ENCODE peak calls at places on chromosomes 3 and 15, in seven cellular contexts. One of them, this sample, is unnamed.

GRCh38 chr3:17360991-17361390 is 381.4 kb downstream of the TBC1D5 start:
- DNase-seq in hepatocyte: no peak
- DNase-seq in activated naive CD4-positive, alpha-beta T cell treated with anti-CD3 and anti-CD28 coated beads for 36 hours: no peak
- DNase-seq in WERI-Rb-1: no peak
- DNase-seq in KBM-7: no peak
- DNase-seq in left ventricle myocardium superior: no peak
- DNase-seq in stimulated activated CD8-positive, alpha-beta memory T cell treated with anti-CD3 and anti-CD28 coated beads, Interleukin-4, amount 100 ng/mL, for 24 hours: no peak
- DNase-seq in this sample: no peak

GRCh38 chr3:16663852-16664712 is 58.9 kb upstream of the DAZL start:
- DNase-seq in WERI-Rb-1: no peak
- DNase-seq in activated naive CD4-positive, alpha-beta T cell treated with anti-CD3 and anti-CD28 coated beads for 36 hours: no peak
- DNase-seq in KBM-7: no peak
- DNase-seq in left ventricle myocardium superior: no peak
- DNase-seq in hepatocyte: no peak
- DNase-seq in stimulated activated CD8-positive, alpha-beta memory T cell treated with anti-CD3 and anti-CD28 coated beads, Interleukin-4, amount 100 ng/mL, for 24 hours: no peak
- DNase-seq in this sample: no peak

GRCh38 chr3:46713048-46713897 is 4.4 kb downstream of the PRSS50 start:
- DNase-seq in hepatocyte: no peak
- DNase-seq in activated naive CD4-positive, alpha-beta T cell treated with anti-CD3 and anti-CD28 coated beads for 36 hours: no peak
- DNase-seq in WERI-Rb-1: no peak
- DNase-seq in KBM-7: no peak
- DNase-seq in left ventricle myocardium superior: no peak
- DNase-seq in stimulated activated CD8-positive, alpha-beta memory T cell treated with anti-CD3 and anti-CD28 coated beads, Interleukin-4, amount 100 ng/mL, for 24 hours: no peak
- DNase-seq in this sample: peak; percentile 6

GRCh38 chr3:48034000-48034516 is 17.8 kb upstream of the MAP4 start:
- DNase-seq in KBM-7: peak; percentile 61
- DNase-seq in stimulated activated CD8-positive, alpha-beta memory T cell treated with anti-CD3 and anti-CD28 coated beads, Interleukin-4, amount 100 ng/mL, for 24 hours: no peak
- DNase-seq in WERI-Rb-1: no peak
- DNase-seq in hepatocyte: peak; percentile 8
- DNase-seq in left ventricle myocardium superior: no peak
- DNase-seq in activated naive CD4-positive, alpha-beta T cell treated with anti-CD3 and anti-CD28 coated beads for 36 hours: no peak
- DNase-seq in this sample: no peak

GRCh38 chr3:8727793-8728517 is 5.6 kb upstream of the CAV3 start:
- DNase-seq in left ventricle myocardium superior: no peak
- DNase-seq in stimulated activated CD8-positive, alpha-beta memory T cell treated with anti-CD3 and anti-CD28 coated beads, Interleukin-4, amount 100 ng/mL, for 24 hours: no peak
- DNase-seq in activated naive CD4-positive, alpha-beta T cell treated with anti-CD3 and anti-CD28 coated beads for 36 hours: no peak
- DNase-seq in KBM-7: no peak
- DNase-seq in WERI-Rb-1: no peak
- DNase-seq in hepatocyte: no peak
- DNase-seq in this sample: no peak

GRCh38 chr15:73968461-73968860 is 23.6 kb downstream of the STOML1 start:
- DNase-seq in left ventricle myocardium superior: no peak
- DNase-seq in hepatocyte: no peak
- DNase-seq in WERI-Rb-1: no peak
- DNase-seq in KBM-7: no peak
- DNase-seq in activated naive CD4-positive, alpha-beta T cell treated with anti-CD3 and anti-CD28 coated beads for 36 hours: no peak
- DNase-seq in stimulated activated CD8-positive, alpha-beta memory T cell treated with anti-CD3 and anti-CD28 coated beads, Interleukin-4, amount 100 ng/mL, for 24 hours: no peak
- DNase-seq in this sample: no peak

GRCh38 chr3:35498506-35499210 is 140.7 kb upstream of the ARPP21 start:
- DNase-seq in hepatocyte: peak; percentile 10
- DNase-seq in KBM-7: no peak
- DNase-seq in left ventricle myocardium superior: no peak
- DNase-seq in activated naive CD4-positive, alpha-beta T cell treated with anti-CD3 and anti-CD28 coated beads for 36 hours: no peak
- DNase-seq in WERI-Rb-1: no peak
- DNase-seq in stimulated activated CD8-positive, alpha-beta memory T cell treated with anti-CD3 and anti-CD28 coated beads, Interleukin-4, amount 100 ng/mL, for 24 hours: no peak
- DNase-seq in this sample: no peak

GRCh38 chr3:15983232-15983631 is 185.5 kb upstream of the ANKRD28 start:
- DNase-seq in KBM-7: no peak
- DNase-seq in stimulated activated CD8-positive, alpha-beta memory T cell treated with anti-CD3 and anti-CD28 coated beads, Interleukin-4, amount 100 ng/mL, for 24 hours: no peak
- DNase-seq in left ventricle myocardium superior: no peak
- DNase-seq in WERI-Rb-1: no peak
- DNase-seq in activated naive CD4-positive, alpha-beta T cell treated with anti-CD3 and anti-CD28 coated beads for 36 hours: no peak
- DNase-seq in hepatocyte: no peak
- DNase-seq in this sample: no peak

GRCh38 chr3:15318661-15319060 is 13.7 kb downstream of the SH3BP5 start:
- DNase-seq in WERI-Rb-1: no peak
- DNase-seq in stimulated activated CD8-positive, alpha-beta memory T cell treated with anti-CD3 and anti-CD28 coated beads, Interleukin-4, amount 100 ng/mL, for 24 hours: no peak
- DNase-seq in activated naive CD4-positive, alpha-beta T cell treated with anti-CD3 and anti-CD28 coated beads for 36 hours: no peak
- DNase-seq in KBM-7: no peak
- DNase-seq in hepatocyte: no peak
- DNase-seq in left ventricle myocardium superior: no peak
- DNase-seq in this sample: no peak

GRCh38 chr3:133038731-133039398 is 674 bp downstream of the TMEM108 start:
- DNase-seq in hepatocyte: peak; percentile 41
- DNase-seq in activated naive CD4-positive, alpha-beta T cell treated with anti-CD3 and anti-CD28 coated beads for 36 hours: no peak
- DNase-seq in KBM-7: no peak
- DNase-seq in left ventricle myocardium superior: peak; percentile 43
- DNase-seq in stimulated activated CD8-positive, alpha-beta memory T cell treated with anti-CD3 and anti-CD28 coated beads, Interleukin-4, amount 100 ng/mL, for 24 hours: no peak
- DNase-seq in WERI-Rb-1: peak; percentile 26
- DNase-seq in this sample: peak; percentile 9

GRCh38 chr3:30227571-30228301 is 378.7 kb upstream of the TGFBR2 start:
- DNase-seq in KBM-7: peak; percentile 94
- DNase-seq in WERI-Rb-1: no peak
- DNase-seq in activated naive CD4-positive, alpha-beta T cell treated with anti-CD3 and anti-CD28 coated beads for 36 hours: no peak
- DNase-seq in left ventricle myocardium superior: no peak
- DNase-seq in hepatocyte: no peak
- DNase-seq in stimulated activated CD8-positive, alpha-beta memory T cell treated with anti-CD3 and anti-CD28 coated beads, Interleukin-4, amount 100 ng/mL, for 24 hours: no peak
- DNase-seq in this sample: no peak

GRCh38 chr15:80614711-80615360 is 80.3 kb upstream of the ABHD17C start:
- DNase-seq in activated naive CD4-positive, alpha-beta T cell treated with anti-CD3 and anti-CD28 coated beads for 36 hours: no peak
- DNase-seq in stimulated activated CD8-positive, alpha-beta memory T cell treated with anti-CD3 and anti-CD28 coated beads, Interleukin-4, amount 100 ng/mL, for 24 hours: no peak
- DNase-seq in hepatocyte: no peak
- DNase-seq in left ventricle myocardium superior: no peak
- DNase-seq in KBM-7: no peak
- DNase-seq in WERI-Rb-1: no peak
- DNase-seq in this sample: no peak

GRCh38 chr15:70397816-70398215 is 300.1 kb upstream of the TLE3 start:
- DNase-seq in WERI-Rb-1: no peak
- DNase-seq in activated naive CD4-positive, alpha-beta T cell treated with anti-CD3 and anti-CD28 coated beads for 36 hours: no peak
- DNase-seq in hepatocyte: no peak
- DNase-seq in stimulated activated CD8-positive, alpha-beta memory T cell treated with anti-CD3 and anti-CD28 coated beads, Interleukin-4, amount 100 ng/mL, for 24 hours: no peak
- DNase-seq in KBM-7: no peak
- DNase-seq in left ventricle myocardium superior: no peak
- DNase-seq in this sample: no peak

GRCh38 chr3:187979543-187979942 is 174.4 kb upstream of the LPP start:
- DNase-seq in hepatocyte: no peak
- DNase-seq in WERI-Rb-1: no peak
- DNase-seq in KBM-7: no peak
- DNase-seq in left ventricle myocardium superior: no peak
- DNase-seq in activated naive CD4-positive, alpha-beta T cell treated with anti-CD3 and anti-CD28 coated beads for 36 hours: peak; percentile 54
- DNase-seq in stimulated activated CD8-positive, alpha-beta memory T cell treated with anti-CD3 and anti-CD28 coated beads, Interleukin-4, amount 100 ng/mL, for 24 hours: no peak
- DNase-seq in this sample: peak; percentile 32

GRCh38 chr15:64110945-64111678 is 15.3 kb downstream of the SNX1 start:
- DNase-seq in KBM-7: peak; percentile 32
- DNase-seq in WERI-Rb-1: no peak
- DNase-seq in stimulated activated CD8-positive, alpha-beta memory T cell treated with anti-CD3 and anti-CD28 coated beads, Interleukin-4, amount 100 ng/mL, for 24 hours: no peak
- DNase-seq in left ventricle myocardium superior: no peak
- DNase-seq in activated naive CD4-positive, alpha-beta T cell treated with anti-CD3 and anti-CD28 coated beads for 36 hours: no peak
- DNase-seq in hepatocyte: no peak
- DNase-seq in this sample: no peak

GRCh38 chr3:151584603-151585002 is 123.7 kb upstream of the IGSF10 start:
- DNase-seq in left ventricle myocardium superior: no peak
- DNase-seq in stimulated activated CD8-positive, alpha-beta memory T cell treated with anti-CD3 and anti-CD28 coated beads, Interleukin-4, amount 100 ng/mL, for 24 hours: no peak
- DNase-seq in KBM-7: peak; percentile 63
- DNase-seq in activated naive CD4-positive, alpha-beta T cell treated with anti-CD3 and anti-CD28 coated beads for 36 hours: no peak
- DNase-seq in WERI-Rb-1: no peak
- DNase-seq in hepatocyte: no peak
- DNase-seq in this sample: no peak

GRCh38 chr3:184333190-184333589 is 4.2 kb upstream of the FAM131A start:
- DNase-seq in activated naive CD4-positive, alpha-beta T cell treated with anti-CD3 and anti-CD28 coated beads for 36 hours: no peak
- DNase-seq in stimulated activated CD8-positive, alpha-beta memory T cell treated with anti-CD3 and anti-CD28 coated beads, Interleukin-4, amount 100 ng/mL, for 24 hours: no peak
- DNase-seq in WERI-Rb-1: no peak
- DNase-seq in KBM-7: no peak
- DNase-seq in hepatocyte: no peak
- DNase-seq in left ventricle myocardium superior: no peak
- DNase-seq in this sample: no peak

GRCh38 chr3:59820352-59820934 is 770.6 kb upstream of the CFAP20DC start:
- DNase-seq in KBM-7: no peak
- DNase-seq in stimulated activated CD8-positive, alpha-beta memory T cell treated with anti-CD3 and anti-CD28 coated beads, Interleukin-4, amount 100 ng/mL, for 24 hours: no peak
- DNase-seq in activated naive CD4-positive, alpha-beta T cell treated with anti-CD3 and anti-CD28 coated beads for 36 hours: no peak
- DNase-seq in WERI-Rb-1: no peak
- DNase-seq in hepatocyte: no peak
- DNase-seq in left ventricle myocardium superior: no peak
- DNase-seq in this sample: no peak

GRCh38 chr3:62950227-62950626 is 75.0 kb upstream of the CADPS start:
- DNase-seq in hepatocyte: no peak
- DNase-seq in stimulated activated CD8-positive, alpha-beta memory T cell treated with anti-CD3 and anti-CD28 coated beads, Interleukin-4, amount 100 ng/mL, for 24 hours: no peak
- DNase-seq in KBM-7: no peak
- DNase-seq in left ventricle myocardium superior: no peak
- DNase-seq in WERI-Rb-1: no peak
- DNase-seq in activated naive CD4-positive, alpha-beta T cell treated with anti-CD3 and anti-CD28 coated beads for 36 hours: no peak
- DNase-seq in this sample: no peak

GRCh38 chr3:157785071-157785826 is 282.0 kb upstream of the VEPH1 start:
- DNase-seq in hepatocyte: peak; percentile 54
- DNase-seq in activated naive CD4-positive, alpha-beta T cell treated with anti-CD3 and anti-CD28 coated beads for 36 hours: no peak
- DNase-seq in left ventricle myocardium superior: no peak
- DNase-seq in WERI-Rb-1: no peak
- DNase-seq in stimulated activated CD8-positive, alpha-beta memory T cell treated with anti-CD3 and anti-CD28 coated beads, Interleukin-4, amount 100 ng/mL, for 24 hours: no peak
- DNase-seq in KBM-7: no peak
- DNase-seq in this sample: no peak

GRCh38 chr3:193719735-193720134 is 126.7 kb downstream of the OPA1 start:
- DNase-seq in hepatocyte: no peak
- DNase-seq in stimulated activated CD8-positive, alpha-beta memory T cell treated with anti-CD3 and anti-CD28 coated beads, Interleukin-4, amount 100 ng/mL, for 24 hours: no peak
- DNase-seq in KBM-7: no peak
- DNase-seq in WERI-Rb-1: no peak
- DNase-seq in activated naive CD4-positive, alpha-beta T cell treated with anti-CD3 and anti-CD28 coated beads for 36 hours: no peak
- DNase-seq in left ventricle myocardium superior: no peak
- DNase-seq in this sample: no peak

GRCh38 chr3:1446531-1446930 is 353.7 kb downstream of the CNTN6 start:
- DNase-seq in hepatocyte: no peak
- DNase-seq in stimulated activated CD8-positive, alpha-beta memory T cell treated with anti-CD3 and anti-CD28 coated beads, Interleukin-4, amount 100 ng/mL, for 24 hours: no peak
- DNase-seq in activated naive CD4-positive, alpha-beta T cell treated with anti-CD3 and anti-CD28 coated beads for 36 hours: no peak
- DNase-seq in left ventricle myocardium superior: no peak
- DNase-seq in WERI-Rb-1: no peak
- DNase-seq in KBM-7: no peak
- DNase-seq in this sample: no peak

GRCh38 chr3:131350506-131350905 is 31.1 kb upstream of the NUDT16 start:
- DNase-seq in activated naive CD4-positive, alpha-beta T cell treated with anti-CD3 and anti-CD28 coated beads for 36 hours: no peak
- DNase-seq in WERI-Rb-1: no peak
- DNase-seq in hepatocyte: no peak
- DNase-seq in stimulated activated CD8-positive, alpha-beta memory T cell treated with anti-CD3 and anti-CD28 coated beads, Interleukin-4, amount 100 ng/mL, for 24 hours: no peak
- DNase-seq in KBM-7: no peak
- DNase-seq in left ventricle myocardium superior: no peak
- DNase-seq in this sample: no peak

GRCh38 chr3:77539014-77539413 is 499.1 kb downstream of the ROBO2 start:
- DNase-seq in KBM-7: no peak
- DNase-seq in hepatocyte: no peak
- DNase-seq in stimulated activated CD8-positive, alpha-beta memory T cell treated with anti-CD3 and anti-CD28 coated beads, Interleukin-4, amount 100 ng/mL, for 24 hours: no peak
- DNase-seq in left ventricle myocardium superior: no peak
- DNase-seq in WERI-Rb-1: no peak
- DNase-seq in activated naive CD4-positive, alpha-beta T cell treated with anti-CD3 and anti-CD28 coated beads for 36 hours: no peak
- DNase-seq in this sample: no peak

GRCh38 chr15:34776706-34777105 is 18.6 kb downstream of the ACTC1 start:
- DNase-seq in KBM-7: no peak
- DNase-seq in stimulated activated CD8-positive, alpha-beta memory T cell treated with anti-CD3 and anti-CD28 coated beads, Interleukin-4, amount 100 ng/mL, for 24 hours: no peak
- DNase-seq in hepatocyte: no peak
- DNase-seq in activated naive CD4-positive, alpha-beta T cell treated with anti-CD3 and anti-CD28 coated beads for 36 hours: no peak
- DNase-seq in WERI-Rb-1: no peak
- DNase-seq in left ventricle myocardium superior: no peak
- DNase-seq in this sample: no peak

GRCh38 chr3:11554236-11554610 is 89.5 kb downstream of the VGLL4 start:
- DNase-seq in activated naive CD4-positive, alpha-beta T cell treated with anti-CD3 and anti-CD28 coated beads for 36 hours: no peak
- DNase-seq in WERI-Rb-1: no peak
- DNase-seq in hepatocyte: no peak
- DNase-seq in stimulated activated CD8-positive, alpha-beta memory T cell treated with anti-CD3 and anti-CD28 coated beads, Interleukin-4, amount 100 ng/mL, for 24 hours: no peak
- DNase-seq in left ventricle myocardium superior: no peak
- DNase-seq in KBM-7: no peak
- DNase-seq in this sample: no peak

GRCh38 chr15:45251888-45252287 is at the start of gene SLC28A2:
- DNase-seq in WERI-Rb-1: no peak
- DNase-seq in stimulated activated CD8-positive, alpha-beta memory T cell treated with anti-CD3 and anti-CD28 coated beads, Interleukin-4, amount 100 ng/mL, for 24 hours: no peak
- DNase-seq in activated naive CD4-positive, alpha-beta T cell treated with anti-CD3 and anti-CD28 coated beads for 36 hours: no peak
- DNase-seq in hepatocyte: no peak
- DNase-seq in KBM-7: no peak
- DNase-seq in left ventricle myocardium superior: no peak
- DNase-seq in this sample: no peak

GRCh38 chr3:169137943-169138342 is 525.6 kb downstream of the MECOM start:
- DNase-seq in activated naive CD4-positive, alpha-beta T cell treated with anti-CD3 and anti-CD28 coated beads for 36 hours: no peak
- DNase-seq in stimulated activated CD8-positive, alpha-beta memory T cell treated with anti-CD3 and anti-CD28 coated beads, Interleukin-4, amount 100 ng/mL, for 24 hours: no peak
- DNase-seq in KBM-7: no peak
- DNase-seq in hepatocyte: no peak
- DNase-seq in WERI-Rb-1: no peak
- DNase-seq in left ventricle myocardium superior: no peak
- DNase-seq in this sample: no peak

GRCh38 chr15:96947830-96948229 is 617.3 kb downstream of the NR2F2 start:
- DNase-seq in KBM-7: no peak
- DNase-seq in stimulated activated CD8-positive, alpha-beta memory T cell treated with anti-CD3 and anti-CD28 coated beads, Interleukin-4, amount 100 ng/mL, for 24 hours: no peak
- DNase-seq in left ventricle myocardium superior: no peak
- DNase-seq in activated naive CD4-positive, alpha-beta T cell treated with anti-CD3 and anti-CD28 coated beads for 36 hours: no peak
- DNase-seq in hepatocyte: peak; percentile 44
- DNase-seq in WERI-Rb-1: no peak
- DNase-seq in this sample: no peak

GRCh38 chr3:170465935-170466334 is 47.3 kb downstream of the CLDN11 start:
- DNase-seq in stimulated activated CD8-positive, alpha-beta memory T cell treated with anti-CD3 and anti-CD28 coated beads, Interleukin-4, amount 100 ng/mL, for 24 hours: no peak
- DNase-seq in left ventricle myocardium superior: no peak
- DNase-seq in WERI-Rb-1: no peak
- DNase-seq in activated naive CD4-positive, alpha-beta T cell treated with anti-CD3 and anti-CD28 coated beads for 36 hours: no peak
- DNase-seq in hepatocyte: no peak
- DNase-seq in KBM-7: no peak
- DNase-seq in this sample: no peak

GRCh38 chr3:104901396-104901795 is 465.3 kb upstream of the ALCAM start:
- DNase-seq in activated naive CD4-positive, alpha-beta T cell treated with anti-CD3 and anti-CD28 coated beads for 36 hours: no peak
- DNase-seq in WERI-Rb-1: no peak
- DNase-seq in left ventricle myocardium superior: no peak
- DNase-seq in hepatocyte: no peak
- DNase-seq in KBM-7: no peak
- DNase-seq in stimulated activated CD8-positive, alpha-beta memory T cell treated with anti-CD3 and anti-CD28 coated beads, Interleukin-4, amount 100 ng/mL, for 24 hours: no peak
- DNase-seq in this sample: no peak

GRCh38 chr15:65068436-65068835 is 645 bp upstream of the RASL12 start:
- DNase-seq in activated naive CD4-positive, alpha-beta T cell treated with anti-CD3 and anti-CD28 coated beads for 36 hours: no peak
- DNase-seq in left ventricle myocardium superior: no peak
- DNase-seq in stimulated activated CD8-positive, alpha-beta memory T cell treated with anti-CD3 and anti-CD28 coated beads, Interleukin-4, amount 100 ng/mL, for 24 hours: no peak
- DNase-seq in hepatocyte: no peak
- DNase-seq in WERI-Rb-1: no peak
- DNase-seq in KBM-7: no peak
- DNase-seq in this sample: no peak

GRCh38 chr3:186458306-186459107 is 85.7 kb downstream of the CRYGS start:
- DNase-seq in KBM-7: no peak
- DNase-seq in left ventricle myocardium superior: no peak
- DNase-seq in stimulated activated CD8-positive, alpha-beta memory T cell treated with anti-CD3 and anti-CD28 coated beads, Interleukin-4, amount 100 ng/mL, for 24 hours: no peak
- DNase-seq in activated naive CD4-positive, alpha-beta T cell treated with anti-CD3 and anti-CD28 coated beads for 36 hours: no peak
- DNase-seq in WERI-Rb-1: no peak
- DNase-seq in hepatocyte: no peak
- DNase-seq in this sample: no peak

GRCh38 chr3:99751649-99752048 is 66.0 kb upstream of the CMSS1 start:
- DNase-seq in stimulated activated CD8-positive, alpha-beta memory T cell treated with anti-CD3 and anti-CD28 coated beads, Interleukin-4, amount 100 ng/mL, for 24 hours: no peak
- DNase-seq in WERI-Rb-1: no peak
- DNase-seq in KBM-7: no peak
- DNase-seq in hepatocyte: no peak
- DNase-seq in left ventricle myocardium superior: no peak
- DNase-seq in activated naive CD4-positive, alpha-beta T cell treated with anti-CD3 and anti-CD28 coated beads for 36 hours: no peak
- DNase-seq in this sample: no peak

GRCh38 chr15:38481113-38481512 is 27.2 kb downstream of the FAM98B start:
- DNase-seq in hepatocyte: no peak
- DNase-seq in stimulated activated CD8-positive, alpha-beta memory T cell treated with anti-CD3 and anti-CD28 coated beads, Interleukin-4, amount 100 ng/mL, for 24 hours: no peak
- DNase-seq in WERI-Rb-1: no peak
- DNase-seq in KBM-7: no peak
- DNase-seq in left ventricle myocardium superior: no peak
- DNase-seq in activated naive CD4-positive, alpha-beta T cell treated with anti-CD3 and anti-CD28 coated beads for 36 hours: no peak
- DNase-seq in this sample: no peak

GRCh38 chr3:111547645-111548044 is 5.6 kb downstream of the CD96 start:
- DNase-seq in left ventricle myocardium superior: no peak
- DNase-seq in hepatocyte: no peak
- DNase-seq in stimulated activated CD8-positive, alpha-beta memory T cell treated with anti-CD3 and anti-CD28 coated beads, Interleukin-4, amount 100 ng/mL, for 24 hours: no peak
- DNase-seq in WERI-Rb-1: no peak
- DNase-seq in KBM-7: peak; percentile 90
- DNase-seq in activated naive CD4-positive, alpha-beta T cell treated with anti-CD3 and anti-CD28 coated beads for 36 hours: peak; percentile 74
- DNase-seq in this sample: peak; percentile 71

GRCh38 chr15:59616390-59616789 is 4.8 kb downstream of the GCNT3 start:
- DNase-seq in stimulated activated CD8-positive, alpha-beta memory T cell treated with anti-CD3 and anti-CD28 coated beads, Interleukin-4, amount 100 ng/mL, for 24 hours: no peak
- DNase-seq in WERI-Rb-1: no peak
- DNase-seq in left ventricle myocardium superior: no peak
- DNase-seq in KBM-7: no peak
- DNase-seq in activated naive CD4-positive, alpha-beta T cell treated with anti-CD3 and anti-CD28 coated beads for 36 hours: no peak
- DNase-seq in hepatocyte: peak; percentile 43
- DNase-seq in this sample: no peak

GRCh38 chr3:110174908-110175307 is 837.6 kb upstream of the DPPA4 start:
- DNase-seq in activated naive CD4-positive, alpha-beta T cell treated with anti-CD3 and anti-CD28 coated beads for 36 hours: no peak
- DNase-seq in WERI-Rb-1: no peak
- DNase-seq in stimulated activated CD8-positive, alpha-beta memory T cell treated with anti-CD3 and anti-CD28 coated beads, Interleukin-4, amount 100 ng/mL, for 24 hours: no peak
- DNase-seq in hepatocyte: no peak
- DNase-seq in KBM-7: no peak
- DNase-seq in left ventricle myocardium superior: no peak
- DNase-seq in this sample: no peak

This sample was measured in activated CD4-positive, alpha-beta memory T cell treated with anti-CD3 and anti-CD28 coated beads for 36 hours.